ENCODE peak calls at places on chromosome 11, in seven cellular contexts. P is H1, N is SK-N-SH, K is GM12878, V is K562, Q is HCT116, O is HepG2. Z is an unnamed sample.

GRCh38 chr11:130439876-130440275 is 8.6 kb upstream of the ADAMTS15 start:
- DNase-seq in P (no peak), N (no peak), K (no peak), V (no peak), Q (no peak), O (no peak), Z (no peak)

GRCh38 chr11:102276302-102277182 is 40.7 kb upstream of the BIRC3 start:
- DNase-seq in P (no peak), N (no peak), K (no peak), V (no peak), Q (no peak), O (no peak), Z (no peak)

GRCh38 chr11:72833792-72834501 is 19.7 kb downstream of the ATG16L2 start:
- DNase-seq in P (no peak), N (no peak), K (no peak), V (no peak), Q (no peak), O (no peak), Z (no peak)

GRCh38 chr11:95149659-95150294 is 60.1 kb downstream of the ENDOD1 start:
- DNase-seq in P (peak; percentile 56), N (no peak), K (no peak), V (no peak), Q (peak; percentile 90), O (peak; percentile 91), Z (no peak)

GRCh38 chr11:77512092-77512491 is 38.2 kb upstream of the PAK1 start:
- DNase-seq in P (peak; percentile 35), N (no peak), K (no peak), V (no peak), Q (no peak), O (no peak), Z (no peak)

GRCh38 chr11:6320411-6321207 is at the start of gene CAVIN3:
- DNase-seq in P (peak; percentile 81), N (peak; percentile 17), K (peak; percentile 43), V (no peak), Q (peak; percentile 48), O (no peak), Z (no peak)

GRCh38 chr11:100942016-100942415 is 187.6 kb downstream of the PGR start:
- DNase-seq in P (no peak), N (no peak), K (no peak), V (no peak), Q (no peak), O (no peak), Z (no peak)

GRCh38 chr11:57427692-57428082 is 766 bp upstream of the SLC43A3 start:
- DNase-seq in P (no peak), N (no peak), K (no peak), V (no peak), Q (no peak), O (no peak), Z (peak; percentile 33)

GRCh38 chr11:123426766-123427165 is 3.3 kb upstream of the GRAMD1B start:
- DNase-seq in P (no peak), N (no peak), K (no peak), V (no peak), Q (no peak), O (no peak), Z (no peak)

GRCh38 chr11:35260342-35260985 is 121.5 kb downstream of the CD44 start:
- DNase-seq in P (no peak), N (no peak), K (no peak), V (no peak), Q (no peak), O (no peak), Z (no peak)

GRCh38 chr11:117217141-117217609 is 14.7 kb downstream of the PCSK7 start:
- DNase-seq in P (no peak), N (no peak), K (no peak), V (no peak), Q (no peak), O (no peak), Z (no peak)
- TF ChIP-seq JUND in P (no peak), N (no peak), K (no peak), V (no peak), Q (no peak), O (no peak), Z (no peak)

GRCh38 chr11:128323381-128323780 is 264.0 kb downstream of the ETS1 start:
- DNase-seq in P (no peak), N (no peak), K (no peak), V (no peak), Q (no peak), O (no peak), Z (no peak)
- TF ChIP-seq JUND in P (no peak), N (no peak), K (no peak), V (no peak), Q (no peak), O (no peak), Z (no peak)

GRCh38 chr11:24171869-24172268 is 325.0 kb upstream of the LUZP2 start:
- DNase-seq in P (no peak), N (no peak), K (no peak), V (no peak), Q (no peak), O (no peak), Z (no peak)
- TF ChIP-seq JUND in P (no peak), N (no peak), K (no peak), V (no peak), Q (no peak), O (no peak), Z (no peak)

GRCh38 chr11:396511-396947 is 2.5 kb downstream of the PKP3 start:
- DNase-seq in P (no peak), N (peak; percentile 86), K (no peak), V (no peak), Q (no peak), O (peak; percentile 60), Z (no peak)

GRCh38 chr11:395866-396265 is 1.9 kb downstream of the PKP3 start:
- DNase-seq in P (no peak), N (no peak), K (no peak), V (no peak), Q (no peak), O (no peak), Z (no peak)

GRCh38 chr11:394858-395655 is 1.0 kb downstream of the PKP3 start:
- DNase-seq in P (no peak), N (no peak), K (no peak), V (peak; percentile 22), Q (no peak), O (no peak), Z (no peak)

GRCh38 chr11:398826-399225 is 4.8 kb downstream of the PKP3 start:
- DNase-seq in P (no peak), N (no peak), K (no peak), V (no peak), Q (no peak), O (no peak), Z (no peak)

GRCh38 chr11:396948-397548 is 3.0 kb downstream of the PKP3 start:
- DNase-seq in P (no peak), N (peak; percentile 95), K (no peak), V (no peak), Q (no peak), O (peak; percentile 63), Z (no peak)
- TF ChIP-seq JUND in P (no peak), N (no peak), K (no peak), V (no peak), Q (no peak), O (no peak), Z (no peak)

DNA sequence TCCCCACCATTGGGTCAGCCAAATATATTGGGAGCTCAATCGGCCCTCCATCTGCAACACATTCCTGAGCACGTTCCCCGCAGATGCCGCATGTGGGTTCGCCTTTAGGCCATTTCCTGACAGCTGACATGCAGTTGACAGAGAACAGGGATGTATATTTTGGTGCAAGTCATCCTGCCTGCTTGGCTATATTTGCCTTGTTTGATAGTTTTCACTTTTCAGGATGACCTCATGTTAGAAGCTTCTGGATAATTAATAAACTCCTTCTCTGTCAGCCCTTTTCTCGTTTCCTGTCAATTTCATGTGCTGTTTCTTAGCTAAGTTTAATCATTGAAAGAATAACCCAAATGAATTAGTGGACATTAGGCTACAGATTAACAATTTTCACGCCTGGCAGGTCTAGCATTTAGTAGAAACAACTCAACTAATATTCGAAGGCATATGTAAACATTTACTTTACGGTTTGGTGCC is 105.7 kb upstream of the SLC5A12 start:
- DNase-seq in P (no peak), N (no peak), K (no peak), V (no peak), Q (no peak), O (no peak), Z (no peak)
- TF ChIP-seq JUND in P (no peak), N (peak; percentile 65), K (no peak), V (no peak), Q (no peak), O (no peak), Z (no peak)

GRCh38 chr11:79227732-79228416 is 213.0 kb downstream of the TENM4 start:
- DNase-seq in P (no peak), N (no peak), K (no peak), V (no peak), Q (no peak), O (no peak), Z (no peak)
- TF ChIP-seq JUND in P (no peak), N (no peak), K (no peak), V (no peak), Q (no peak), O (no peak), Z (no peak)

GRCh38 chr11:110093407-110094297 is 460 bp downstream of the ZC3H12C start:
- DNase-seq in P (peak; percentile 74), N (peak; percentile 78), K (no peak), V (peak; percentile 34), Q (peak; percentile 15), O (peak; percentile 11), Z (no peak)

GRCh38 chr11:110092577-110093406 is at the start of gene ZC3H12C:
- DNase-seq in P (peak; percentile 81), N (peak; percentile 90), K (no peak), V (peak; percentile 80), Q (peak; percentile 77), O (peak; percentile 84), Z (peak; percentile 83)

GRCh38 chr11:110089617-110090282 is 3.4 kb upstream of the ZC3H12C start:
- DNase-seq in P (no peak), N (no peak), K (no peak), V (no peak), Q (no peak), O (no peak), Z (no peak)

GRCh38 chr11:110090466-110091026 is 2.6 kb upstream of the ZC3H12C start:
- DNase-seq in P (no peak), N (no peak), K (no peak), V (no peak), Q (no peak), O (no peak), Z (no peak)

GRCh38 chr11:110091995-110092576 is 1.1 kb upstream of the ZC3H12C start:
- DNase-seq in P (no peak), N (no peak), K (no peak), V (no peak), Q (peak; percentile 3), O (peak; percentile 7), Z (no peak)
- TF ChIP-seq JUND in P (no peak), N (no peak), K (no peak), V (no peak), Q (no peak), O (no peak), Z (no peak)

Z was measured in T47D.